ENCODE peak calls at places on chromosomes 12 and 14, in eight cellular contexts. B, C, T, Y, S, L, N and M are unnamed samples.

GRCh38 chr12:65952737-65953209 is 128.5 kb downstream of the HMGA2 start:
- DNase-seq in B (no peak), C (no peak), T (no peak), Y (peak; percentile 57), S (no peak), L (no peak), N (peak; percentile 24), M (no peak)

GRCh38 chr12:104049278-104050257 is at the start of gene GLT8D2:
- DNase-seq in B (no peak), C (peak; percentile 43), T (peak; percentile 89), Y (peak; percentile 70), S (no peak), L (peak; percentile 22), N (peak; percentile 22), M (no peak)

GRCh38 chr14:47189911-47190503 is 485.4 kb downstream of the MDGA2 start:
- DNase-seq in B (no peak), C (no peak), T (no peak), Y (no peak), S (no peak), L (no peak), N (no peak), M (no peak)

GRCh38 chr12:19288603-19289244 is 150.6 kb upstream of the AEBP2 start:
- DNase-seq in B (no peak), C (peak; percentile 16), T (peak; percentile 69), Y (no peak), S (peak; percentile 8), L (no peak), N (no peak), M (no peak)

GRCh38 chr14:52442602-52443001 is 109.7 kb downstream of the TXNDC16 start:
- DNase-seq in B (no peak), C (no peak), T (no peak), Y (no peak), S (no peak), L (no peak), N (no peak), M (no peak)

GRCh38 chr14:56423591-56423991 is 156.0 kb upstream of the TMEM260 start:
- DNase-seq in B (no peak), C (no peak), T (no peak), Y (peak; percentile 41), S (no peak), L (no peak), N (no peak), M (no peak)

GRCh38 chr12:88245905-88246304 is 103.8 kb downstream of the TMTC3 start:
- DNase-seq in B (no peak), C (no peak), T (peak; percentile 31), Y (no peak), S (no peak), L (no peak), N (no peak), M (no peak)

GRCh38 chr12:29547151-29547561 is 49.7 kb upstream of the OVCH1 start:
- DNase-seq in B (no peak), C (no peak), T (peak; percentile 19), Y (no peak), S (no peak), L (no peak), N (no peak), M (no peak)

GRCh38 chr12:15688202-15688736 is 100.9 kb downstream of the EPS8 start:
- DNase-seq in B (no peak), C (peak; percentile 16), T (no peak), Y (no peak), S (no peak), L (peak; percentile 81), N (peak; percentile 86), M (no peak)

GRCh38 chr14:94367896-94368590 is 20.4 kb downstream of the SERPINA1 start:
- DNase-seq in B (no peak), C (no peak), T (no peak), Y (no peak), S (no peak), L (no peak), N (no peak), M (no peak)

GRCh38 chr12:20493924-20494323 is 125.6 kb downstream of the PDE3A start:
- DNase-seq in B (no peak), C (no peak), T (no peak), Y (no peak), S (no peak), L (no peak), N (no peak), M (no peak)

GRCh38 chr12:123973552-123974341 is 732 bp downstream of the ZNF664 start:
- DNase-seq in B (no peak), C (peak; percentile 30), T (peak; percentile 57), Y (peak; percentile 31), S (peak; percentile 42), L (peak; percentile 40), N (peak; percentile 43), M (peak; percentile 6)

GRCh38 chr14:72024043-72024407 is 91.8 kb downstream of the RGS6 start:
- DNase-seq in B (peak; percentile 23), C (peak; percentile 7), T (no peak), Y (peak; percentile 76), S (peak; percentile 12), L (peak; percentile 42), N (peak; percentile 44), M (no peak)

GRCh38 chr14:102885686-102886447 is 36.6 kb upstream of the AMN start:
- DNase-seq in B (no peak), C (no peak), T (no peak), Y (no peak), S (no peak), L (no peak), N (no peak), M (no peak)

GRCh38 chr12:39145175-39145999 is 240.0 kb upstream of the CPNE8 start:
- DNase-seq in B (no peak), C (no peak), T (peak; percentile 23), Y (peak; percentile 76), S (no peak), L (peak; percentile 32), N (no peak), M (no peak)

GRCh38 chr14:22434901-22435565 is 154.0 kb downstream of the DAD1 start:
- DNase-seq in B (no peak), C (no peak), T (no peak), Y (no peak), S (no peak), L (no peak), N (no peak), M (no peak)

GRCh38 chr14:103628684-103629502 is at the start of gene KLC1:
- DNase-seq in B (no peak), C (peak; percentile 62), T (peak; percentile 93), Y (peak; percentile 86), S (peak; percentile 66), L (peak; percentile 77), N (peak; percentile 87), M (peak; percentile 76)

GRCh38 chr12:58412466-58412865 is 471.1 kb downstream of the ATP23 start:
- DNase-seq in B (no peak), C (no peak), T (no peak), Y (no peak), S (no peak), L (no peak), N (no peak), M (no peak)

GRCh38 chr14:95311752-95312151 is 8.0 kb downstream of the CLMN start:
- DNase-seq in B (peak; percentile 40), C (peak; percentile 82), T (no peak), Y (peak; percentile 80), S (no peak), L (peak; percentile 52), N (peak; percentile 32), M (no peak)

GRCh38 chr12:129459886-129460285 is 443.9 kb downstream of the TMEM132D start:
- DNase-seq in B (no peak), C (no peak), T (no peak), Y (peak; percentile 46), S (no peak), L (no peak), N (no peak), M (no peak)

GRCh38 chr12:115709410-115710065 is 568.0 kb downstream of the MED13L start:
- DNase-seq in B (no peak), C (no peak), T (peak; percentile 22), Y (peak; percentile 15), S (no peak), L (peak; percentile 17), N (no peak), M (no peak)

GRCh38 chr12:92938018-92938417 is 8.9 kb upstream of the EEA1 start:
- DNase-seq in B (no peak), C (no peak), T (no peak), Y (no peak), S (no peak), L (no peak), N (no peak), M (no peak)

GRCh38 chr12:126355346-126355745 is 1290.1 kb downstream of the AACS start:
- DNase-seq in B (no peak), C (no peak), T (no peak), Y (no peak), S (no peak), L (no peak), N (no peak), M (no peak)

GRCh38 chr14:32913725-32914124 is 25.0 kb upstream of the NPAS3 start:
- DNase-seq in B (no peak), C (no peak), T (no peak), Y (no peak), S (no peak), L (no peak), N (no peak), M (no peak)

GRCh38 chr12:24562761-24563392 is 386.0 kb downstream of the BCAT1 start:
- DNase-seq in B (no peak), C (peak; percentile 14), T (peak; percentile 51), Y (peak; percentile 46), S (no peak), L (no peak), N (peak; percentile 8), M (no peak)

GRCh38 chr12:80509781-80510556 is 65.9 kb downstream of the PTPRQ start:
- DNase-seq in B (no peak), C (no peak), T (peak; percentile 22), Y (peak; percentile 9), S (peak; percentile 7), L (no peak), N (no peak), M (no peak)

GRCh38 chr12:66014818-66015217 is 115.7 kb downstream of the LLPH start:
- DNase-seq in B (no peak), C (no peak), T (peak; percentile 51), Y (no peak), S (no peak), L (no peak), N (no peak), M (no peak)

GRCh38 chr14:44979740-44980346 is 17.9 kb downstream of the TOGARAM1 start:
- DNase-seq in B (no peak), C (no peak), T (no peak), Y (no peak), S (no peak), L (peak; percentile 25), N (no peak), M (no peak)

GRCh38 chr14:21748869-21749303 is 75.3 kb upstream of the OR4E1 start:
- DNase-seq in B (no peak), C (peak; percentile 3), T (peak; percentile 47), Y (peak; percentile 70), S (no peak), L (peak; percentile 45), N (peak; percentile 44), M (no peak)

GRCh38 chr14:21874167-21874566 is 200.5 kb upstream of the OR4E1 start:
- DNase-seq in B (no peak), C (no peak), T (no peak), Y (no peak), S (no peak), L (no peak), N (no peak), M (no peak)

GRCh38 chr12:96408993-96409392 is 8.8 kb upstream of the CDK17 start:
- DNase-seq in B (no peak), C (no peak), T (no peak), Y (no peak), S (no peak), L (no peak), N (no peak), M (no peak)